ENCODE peak calls at places on chromosomes 2 and 18, in four cellular contexts. K is activated T-cell treated with anti-CD3 and anti-CD28 coated beads, Interleukin-2, amount 50 U/mL, for 4 hours; F is SK-N-SH treated with all-trans-retinoic acid at 6 μM for 48 hours; W is K562. U is an unnamed sample.
A peak's percentile ranks its signal among the peaks of the same experiment; 100 is the strongest.

GRCh38 chr2:150689600-150689999 is 202.1 kb upstream of the RND3 start:
- ATAC-seq in W (no peak), F (no peak), K (no peak), U (no peak)

GRCh38 chr2:106296182-106296815 is 102.2 kb upstream of the UXS1 start:
- ATAC-seq in F (no peak), K (no peak), W (no peak), U (no peak)

GRCh38 chr2:146934921-146935320 is 909.9 kb upstream of the ACVR2A start:
- ATAC-seq in W (no peak), K (no peak), F (no peak), U (no peak)

GRCh38 chr18:55522011-55522410 is 66.0 kb downstream of the TCF4 start:
- ATAC-seq in K (no peak), F (no peak), W (peak; percentile 77), U (no peak)

GRCh38 chr2:109710505-109711229 is 83.4 kb upstream of the RGPD5 start:
- ATAC-seq in F (no peak), W (no peak), K (no peak), U (no peak)

GRCh38 chr2:12326449-12327190 is 390.1 kb upstream of the TRIB2 start:
- ATAC-seq in K (no peak), W (no peak), F (no peak), U (no peak)

GRCh38 chr2:31579996-31580320 is 780 bp downstream of the SRD5A2 start:
- ATAC-seq in F (no peak), W (no peak), K (no peak), U (no peak)

GRCh38 chr18:13101659-13101992 is 110.5 kb downstream of the CEP192 start:
- ATAC-seq in W (no peak), K (no peak), F (no peak), U (no peak)

GRCh38 chr2:60498176-60499081 is 55.0 kb downstream of the BCL11A start:
- ATAC-seq in K (no peak), W (no peak), F (no peak), U (no peak)

GRCh38 chr2:9091819-9092218 is 88.3 kb upstream of the MBOAT2 start:
- ATAC-seq in F (peak; percentile 67), W (no peak), K (no peak), U (no peak)

GRCh38 chr2:195758846-195759245 is 101.8 kb downstream of the SLC39A10 start:
- ATAC-seq in K (no peak), W (no peak), F (no peak), U (no peak)

GRCh38 chr2:192060161-192060560 is 134.6 kb downstream of the TMEFF2 start:
- ATAC-seq in W (no peak), K (no peak), F (no peak), U (no peak)

GRCh38 chr2:48107326-48107925 is 201.1 kb upstream of the FBXO11 start:
- ATAC-seq in W (no peak), K (no peak), F (no peak), U (no peak)

GRCh38 chr2:69535739-69536374 is 98.6 kb upstream of the NFU1 start:
- ATAC-seq in F (no peak), W (no peak), K (no peak), U (no peak)

GRCh38 chr2:181058378-181059269 is 78.2 kb downstream of the UBE2E3 start:
- ATAC-seq in W (peak; percentile 89), F (no peak), K (peak; percentile 38), U (no peak)

GRCh38 chr18:13273800-13274199 is 55.2 kb downstream of the LDLRAD4 start:
- ATAC-seq in W (no peak), F (no peak), K (peak; percentile 44), U (peak; percentile 43)